ENCODE peak calls at places on chromosomes 5 and 9, in ten cellular contexts. R is activated T-cell treated with anti-CD3 and anti-CD28 coated beads for 1 hour; A is iris pigment epithelial cell; S is activated CD8-positive, alpha-beta memory T cell treated with anti-CD3 and anti-CD28 coated beads for 24 hours; T is NCI-H1105 treated with DMSO at 0.1 percent for 48 hours; F is GM12865; J is Karpas-422; M is 8988T; U is A172; K is psoas muscle. D is an unnamed sample.

GRCh38 chr5:132225165-132226032 is 2.3 kb downstream of the P4HA2 start:
- DNase-seq in R (peak), A (peak), S (no peak), T (peak), F (no peak), J (no peak), M (no peak), U (peak), K (peak), D (no peak)

GRCh38 chr5:55593115-55593472 is 58.3 kb upstream of the PLPP1 start:
- DNase-seq in R (no peak), A (no peak), S (no peak), T (peak), F (no peak), J (no peak), M (no peak), U (no peak), K (no peak), D (no peak)

GRCh38 chr5:118224546-118224945 is 763.8 kb downstream of the DTWD2 start:
- DNase-seq in R (no peak), A (peak), S (no peak), T (no peak), F (no peak), J (no peak), M (no peak), U (peak), K (no peak), D (no peak)

GRCh38 chr9:22817181-22817580 is 370.6 kb downstream of the DMRTA1 start:
- DNase-seq in R (no peak), A (peak), S (no peak), T (no peak), F (no peak), J (no peak), M (no peak), U (peak), K (no peak), D (no peak)

GRCh38 chr9:103082494-103082893 is 87.4 kb downstream of the CYLC2 start:
- DNase-seq in R (no peak), A (no peak), S (no peak), T (no peak), F (no peak), J (no peak), M (no peak), U (no peak), K (no peak), D (no peak)

GRCh38 chr9:132546148-132547051 is 36.0 kb upstream of the BARHL1 start:
- DNase-seq in R (no peak), A (peak), S (no peak), T (peak), F (no peak), J (peak), M (peak), U (peak), K (no peak), D (no peak)

GRCh38 chr5:103648086-103648485 is 85.5 kb upstream of the NUDT12 start:
- DNase-seq in R (no peak), A (peak), S (no peak), T (no peak), F (no peak), J (no peak), M (no peak), U (no peak), K (no peak), D (no peak)

GRCh38 chr5:91998774-91999173 is 615.7 kb upstream of the ARRDC3 start:
- DNase-seq in R (no peak), A (no peak), S (no peak), T (no peak), F (no peak), J (no peak), M (no peak), U (no peak), K (no peak), D (no peak)

GRCh38 chr9:68584110-68585033 is 43.7 kb upstream of the TMEM252 start:
- DNase-seq in R (peak), A (peak), S (peak), T (peak), F (peak), J (peak), M (peak), U (peak), K (peak), D (peak)

GRCh38 chr9:133225171-133226011 is 16.3 kb upstream of the OBP2B start:
- DNase-seq in R (no peak), A (no peak), S (peak), T (no peak), F (no peak), J (no peak), M (no peak), U (no peak), K (no peak), D (no peak)

GRCh38 chr5:73233053-73233460 is 60.1 kb downstream of the TMEM174 start:
- DNase-seq in R (no peak), A (no peak), S (peak), T (no peak), F (no peak), J (no peak), M (no peak), U (no peak), K (no peak), D (no peak)

GRCh38 chr9:68627104-68627503 is 77.9 kb upstream of the PIP5K1B start:
- DNase-seq in R (no peak), A (no peak), S (no peak), T (no peak), F (no peak), J (no peak), M (no peak), U (no peak), K (no peak), D (no peak)

GRCh38 chr5:28517691-28518090 is 1479.3 kb upstream of the CDH9 start:
- DNase-seq in R (no peak), A (peak), S (no peak), T (no peak), F (no peak), J (no peak), M (no peak), U (no peak), K (no peak), D (no peak)

GRCh38 chr9:104885818-104886709 is 41.9 kb downstream of the ABCA1 start:
- DNase-seq in R (no peak), A (no peak), S (no peak), T (no peak), F (no peak), J (no peak), M (no peak), U (no peak), K (no peak), D (no peak)

GRCh38 chr9:35774907-35775635 is 16.3 kb upstream of the NPR2 start:
- DNase-seq in R (no peak), A (no peak), S (no peak), T (peak), F (no peak), J (no peak), M (no peak), U (no peak), K (peak), D (no peak)

GRCh38 chr5:168270446-168270845 is 21.0 kb upstream of the WWC1 start:
- DNase-seq in R (no peak), A (peak), S (no peak), T (no peak), F (no peak), J (no peak), M (no peak), U (peak), K (no peak), D (no peak)